ENCODE peak calls at places on chromosomes 6 and 20, in six cellular contexts. S is A549, Q is HepG2, R is GM12878, A is endothelial cell of umbilical vein, H is K562. F is an unnamed sample.
A peak's percentile ranks its signal among the peaks of the same experiment; 100 is the strongest.

GRCh38 chr6:111823012-111823411 is 50.2 kb downstream of the FYN start:
- DNase-seq in S (no peak), Q (no peak), R (no peak), A (no peak), H (no peak), F (no peak)

GRCh38 chr20:40687384-40688128 is 1.5 kb downstream of the MAFB start:
- DNase-seq in S (no peak), Q (no peak), R (no peak), A (peak; percentile 52), H (no peak), F (no peak)

GRCh38 chr20:53872561-53873248 is 197.7 kb downstream of the BCAS1 start:
- DNase-seq in S (no peak), Q (no peak), R (peak; percentile 70), A (no peak), H (no peak), F (no peak)

GRCh38 chr20:61912665-61913422 is 152.8 kb downstream of the TAF4 start:
- DNase-seq in S (no peak), Q (no peak), R (peak; percentile 90), A (no peak), H (no peak), F (no peak)

GRCh38 chr20:50957276-50957675 is 1.1 kb downstream of the DPM1 start:
- DNase-seq in S (peak; percentile 12), Q (no peak), R (no peak), A (peak; percentile 8), H (no peak), F (peak; percentile 18)

GRCh38 chr20:35560541-35560940 is 18.7 kb downstream of the ERGIC3 start:
- DNase-seq in S (no peak), Q (no peak), R (no peak), A (no peak), H (no peak), F (no peak)

GRCh38 chr20:2104236-2104635 is 2.6 kb downstream of the STK35 start:
- DNase-seq in S (no peak), Q (no peak), R (no peak), A (no peak), H (no peak), F (no peak)

GRCh38 chr6:34243901-34244884 is 4.6 kb downstream of the SMIM29 start:
- DNase-seq in S (peak; percentile 80), Q (peak; percentile 75), R (no peak), A (peak; percentile 92), H (peak; percentile 85), F (peak; percentile 94)

GRCh38 chr6:150303256-150303655 is 65.6 kb upstream of the IYD start:
- DNase-seq in S (no peak), Q (no peak), R (no peak), A (no peak), H (no peak), F (no peak)

GRCh38 chr6:50271266-50271665 is 221.5 kb upstream of the DEFB112 start:
- DNase-seq in S (no peak), Q (no peak), R (no peak), A (no peak), H (no peak), F (no peak)

GRCh38 chr6:161651949-161652348 is 378.1 kb upstream of the AGPAT4 start:
- DNase-seq in S (no peak), Q (no peak), R (no peak), A (no peak), H (no peak), F (no peak)

GRCh38 chr6:33808781-33809180 is 5.0 kb upstream of the MLN start:
- DNase-seq in S (no peak), Q (no peak), R (no peak), A (no peak), H (no peak), F (no peak)

GRCh38 chr6:10759312-10759839 is 11.8 kb downstream of the TMEM14B start:
- DNase-seq in S (peak; percentile 60), Q (peak; percentile 88), R (no peak), A (peak; percentile 85), H (peak; percentile 61), F (peak; percentile 63)

GRCh38 chr20:54649511-54649962 is 174.1 kb downstream of the DOK5 start:
- DNase-seq in S (peak; percentile 58), Q (peak; percentile 85), R (no peak), A (peak; percentile 72), H (peak; percentile 70), F (peak; percentile 71)

GRCh38 chr20:8215516-8215915 is 83.5 kb downstream of the PLCB1 start:
- DNase-seq in S (no peak), Q (no peak), R (no peak), A (peak; percentile 16), H (no peak), F (no peak)

GRCh38 chr20:47544240-47544639 is 42.6 kb downstream of the NCOA3 start:
- DNase-seq in S (no peak), Q (no peak), R (no peak), A (no peak), H (no peak), F (no peak)

GRCh38 chr6:15818491-15818890 is 155.7 kb upstream of the DTNBP1 start:
- DNase-seq in S (no peak), Q (no peak), R (no peak), A (no peak), H (no peak), F (no peak)

GRCh38 chr6:53929340-53930120 is 134.7 kb downstream of the LRRC1 start:
- DNase-seq in S (no peak), Q (no peak), R (no peak), A (no peak), H (no peak), F (no peak)

GRCh38 chr20:25207960-25208534 is 12.5 kb downstream of the ENTPD6 start:
- DNase-seq in S (no peak), Q (no peak), R (no peak), A (no peak), H (no peak), F (no peak)

DNA sequence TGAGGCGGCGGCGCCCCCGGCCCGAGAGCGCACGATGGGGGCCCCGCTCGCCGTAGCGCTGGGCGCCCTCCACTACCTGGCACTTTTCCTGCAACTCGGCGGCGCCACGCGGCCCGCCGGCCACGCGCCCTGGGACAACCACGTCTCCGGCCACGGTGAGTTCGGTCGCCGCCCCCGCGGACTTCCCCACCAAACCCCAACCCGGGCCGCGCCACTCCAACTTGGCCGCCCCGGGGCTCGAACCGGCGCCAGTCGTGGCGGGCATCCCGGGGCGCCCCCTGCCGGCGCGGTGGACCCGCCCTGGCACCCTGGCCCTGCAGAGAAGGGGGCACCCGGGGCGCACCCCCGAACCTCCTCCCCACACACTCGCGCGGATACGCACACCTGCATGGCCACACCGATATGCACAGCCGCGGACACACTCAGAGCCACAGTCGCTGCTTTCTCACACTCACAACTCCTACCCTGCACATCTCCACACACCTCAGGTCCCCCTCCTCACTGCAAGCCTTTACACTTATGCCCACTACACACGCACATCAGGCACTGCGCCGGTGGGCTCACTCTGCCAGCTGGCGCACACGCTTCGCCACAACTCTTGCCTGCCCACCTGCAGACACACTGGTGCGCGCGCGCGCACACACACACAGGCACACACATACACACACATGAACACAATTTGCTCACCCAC is 535 bp downstream of the VSTM2L start:
- DNase-seq in S (peak; percentile 41), Q (no peak), R (no peak), A (no peak), H (peak; percentile 60), F (no peak)
- TF ChIP-seq CTCF in S (peak; percentile 71), Q (peak; percentile 71), R (peak; percentile 33), A (peak; percentile 36), H (peak; percentile 25), F (no peak)

GRCh38 chr6:169863149-169863525 is 111.7 kb downstream of the ERMARD start:
- DNase-seq in S (no peak), Q (no peak), R (no peak), A (no peak), H (no peak), F (no peak)
- TF ChIP-seq MYC in S (no peak), Q (no peak), R (no peak), A (no peak), H (no peak), F (no peak)

GRCh38 chr6:68693271-68693670 is 58.2 kb downstream of the ADGRB3 start:
- DNase-seq in S (no peak), Q (no peak), R (no peak), A (no peak), H (no peak), F (no peak)

GRCh38 chr6:68695403-68695802 is 60.3 kb downstream of the ADGRB3 start:
- DNase-seq in S (no peak), Q (no peak), R (no peak), A (no peak), H (no peak), F (no peak)

GRCh38 chr6:68697394-68697793 is 62.3 kb downstream of the ADGRB3 start:
- DNase-seq in S (no peak), Q (no peak), R (no peak), A (no peak), H (no peak), F (no peak)

GRCh38 chr6:68691120-68691519 is 56.0 kb downstream of the ADGRB3 start:
- DNase-seq in S (no peak), Q (no peak), R (no peak), A (no peak), H (no peak), F (no peak)

DNA sequence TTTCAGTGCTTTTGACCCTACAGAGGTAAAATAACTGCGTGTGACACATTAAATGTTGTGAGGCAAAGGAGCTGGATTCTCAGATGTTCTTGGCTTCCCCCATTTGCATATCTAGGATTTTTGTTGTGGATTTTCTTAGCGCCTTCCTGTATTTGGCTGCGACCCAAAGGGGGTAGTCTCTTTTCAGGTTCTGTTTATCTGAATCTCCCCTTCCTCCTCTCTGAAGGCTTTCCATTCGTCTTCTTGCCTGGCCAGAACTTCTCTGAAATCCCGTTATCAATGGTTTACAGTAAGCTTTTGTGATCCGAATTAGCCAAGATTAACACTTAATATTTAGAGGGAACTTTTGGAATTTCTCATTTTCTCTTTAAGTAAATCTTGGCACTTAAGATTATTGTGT is 60.8 kb downstream of the ADGRB3 start:
- DNase-seq in S (no peak), Q (no peak), R (no peak), A (no peak), H (no peak), F (no peak)
- TF ChIP-seq POLR2A in S (no peak), Q (no peak), R (no peak), A (no peak), H (no peak), F (no peak)

DNA sequence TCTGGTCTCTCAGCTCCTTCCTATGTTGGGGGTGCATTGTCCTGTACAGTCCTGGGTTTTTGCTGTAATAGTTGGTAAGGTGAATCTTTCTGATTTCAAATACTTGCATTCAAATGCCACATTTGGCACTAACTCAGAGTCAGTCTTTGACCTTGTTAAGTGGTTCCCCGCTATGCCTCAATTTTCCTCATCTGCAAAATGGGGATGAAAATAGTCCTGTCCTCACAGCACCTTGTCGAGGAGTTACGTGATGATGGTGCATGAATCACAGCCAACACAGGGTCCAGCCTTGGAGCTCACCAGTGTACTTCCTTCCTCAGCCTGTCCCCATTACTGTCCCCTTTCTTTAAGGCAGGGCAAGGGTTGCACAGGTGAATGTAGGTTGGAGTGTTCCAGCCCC is 1.1 kb downstream of the WFDC5 start:
- DNase-seq in S (no peak), Q (no peak), R (no peak), A (no peak), H (no peak), F (no peak)
- TF ChIP-seq CTCF in S (no peak), Q (no peak), R (no peak), A (no peak), H (no peak), F (no peak)

F was measured in NB4.